ENCODE peak calls at places on chromosomes 11 and 22, in nine cellular contexts. One of them, this sample, is unnamed.

GRCh38 chr11:34266090-34266912 is 91.5 kb downstream of the ABTB2 start:
- DNase-seq in cardiac fibroblast: peak
- DNase-seq in fibroblast of lung: peak
- DNase-seq in fibroblast of pulmonary artery: peak
- DNase-seq in spleen: no peak
- DNase-seq in fibroblast of the aortic adventitia: peak
- DNase-seq in HCT116: no peak
- DNase-seq in brain microvascular endothelial cell: peak
- DNase-seq in upper lobe of right lung: no peak
- DNase-seq in this sample: no peak

GRCh38 chr22:46245515-46245914 is 4.6 kb downstream of the CDPF1 start:
- DNase-seq in fibroblast of pulmonary artery: peak
- DNase-seq in upper lobe of right lung: no peak
- DNase-seq in brain microvascular endothelial cell: no peak
- DNase-seq in fibroblast of the aortic adventitia: no peak
- DNase-seq in fibroblast of lung: no peak
- DNase-seq in HCT116: no peak
- DNase-seq in cardiac fibroblast: peak
- DNase-seq in spleen: no peak
- DNase-seq in this sample: no peak

GRCh38 chr11:113018913-113019312 is 57.7 kb downstream of the NCAM1 start:
- DNase-seq in HCT116: no peak
- DNase-seq in upper lobe of right lung: no peak
- DNase-seq in fibroblast of pulmonary artery: no peak
- DNase-seq in spleen: no peak
- DNase-seq in brain microvascular endothelial cell: no peak
- DNase-seq in fibroblast of the aortic adventitia: no peak
- DNase-seq in fibroblast of lung: no peak
- DNase-seq in cardiac fibroblast: no peak
- DNase-seq in this sample: no peak

GRCh38 chr22:45717787-45718186 is 46.2 kb downstream of the ATXN10 start:
- DNase-seq in upper lobe of right lung: no peak
- DNase-seq in spleen: no peak
- DNase-seq in fibroblast of the aortic adventitia: peak
- DNase-seq in fibroblast of lung: peak
- DNase-seq in HCT116: no peak
- DNase-seq in brain microvascular endothelial cell: no peak
- DNase-seq in fibroblast of pulmonary artery: peak
- DNase-seq in cardiac fibroblast: peak
- DNase-seq in this sample: no peak

GRCh38 chr22:37465721-37466120 is 20.5 kb downstream of the MFNG start:
- DNase-seq in fibroblast of the aortic adventitia: no peak
- DNase-seq in cardiac fibroblast: no peak
- DNase-seq in HCT116: no peak
- DNase-seq in fibroblast of lung: no peak
- DNase-seq in brain microvascular endothelial cell: no peak
- DNase-seq in spleen: no peak
- DNase-seq in upper lobe of right lung: no peak
- DNase-seq in fibroblast of pulmonary artery: no peak
- DNase-seq in this sample: no peak

GRCh38 chr11:2295971-2296912 is 5.5 kb downstream of the C11orf21 start:
- DNase-seq in brain microvascular endothelial cell: no peak
- DNase-seq in HCT116: no peak
- DNase-seq in cardiac fibroblast: no peak
- DNase-seq in upper lobe of right lung: peak
- DNase-seq in fibroblast of pulmonary artery: no peak
- DNase-seq in fibroblast of the aortic adventitia: no peak
- DNase-seq in spleen: no peak
- DNase-seq in fibroblast of lung: no peak
- DNase-seq in this sample: no peak

GRCh38 chr11:6607190-6607635 is 3.6 kb downstream of the ILK start:
- DNase-seq in fibroblast of the aortic adventitia: no peak
- DNase-seq in fibroblast of pulmonary artery: no peak
- DNase-seq in fibroblast of lung: peak
- DNase-seq in brain microvascular endothelial cell: no peak
- DNase-seq in spleen: no peak
- DNase-seq in HCT116: no peak
- DNase-seq in cardiac fibroblast: no peak
- DNase-seq in upper lobe of right lung: no peak
- DNase-seq in this sample: no peak

GRCh38 chr11:65478411-65479183 is 20.2 kb upstream of the MALAT1 start:
- DNase-seq in brain microvascular endothelial cell: peak
- DNase-seq in fibroblast of lung: peak
- DNase-seq in upper lobe of right lung: peak
- DNase-seq in fibroblast of the aortic adventitia: peak
- DNase-seq in HCT116: no peak
- DNase-seq in cardiac fibroblast: peak
- DNase-seq in spleen: peak
- DNase-seq in fibroblast of pulmonary artery: peak
- DNase-seq in this sample: no peak

GRCh38 chr11:128776434-128777284 is 82.8 kb downstream of the FLI1 start:
- DNase-seq in brain microvascular endothelial cell: peak
- DNase-seq in cardiac fibroblast: peak
- DNase-seq in upper lobe of right lung: peak
- DNase-seq in fibroblast of pulmonary artery: peak
- DNase-seq in fibroblast of lung: peak
- DNase-seq in HCT116: peak
- DNase-seq in fibroblast of the aortic adventitia: peak
- DNase-seq in spleen: no peak
- DNase-seq in this sample: peak

GRCh38 chr11:68694404-68695297 is 10.3 kb downstream of the GAL start:
- DNase-seq in HCT116: no peak
- DNase-seq in upper lobe of right lung: no peak
- DNase-seq in fibroblast of lung: no peak
- DNase-seq in fibroblast of the aortic adventitia: no peak
- DNase-seq in fibroblast of pulmonary artery: no peak
- DNase-seq in spleen: no peak
- DNase-seq in cardiac fibroblast: no peak
- DNase-seq in brain microvascular endothelial cell: no peak
- DNase-seq in this sample: no peak

GRCh38 chr11:17475666-17476316 is 854 bp downstream of the ABCC8 start:
- DNase-seq in spleen: no peak
- DNase-seq in cardiac fibroblast: no peak
- DNase-seq in upper lobe of right lung: no peak
- DNase-seq in fibroblast of the aortic adventitia: no peak
- DNase-seq in fibroblast of lung: no peak
- DNase-seq in fibroblast of pulmonary artery: no peak
- DNase-seq in HCT116: no peak
- DNase-seq in brain microvascular endothelial cell: no peak
- DNase-seq in this sample: no peak
- H3K4me3 ChIP-seq in spleen: peak
- H3K4me3 ChIP-seq in cardiac fibroblast: no peak
- H3K4me3 ChIP-seq in upper lobe of right lung: peak
- H3K4me3 ChIP-seq in fibroblast of the aortic adventitia: no peak
- H3K4me3 ChIP-seq in fibroblast of lung: no peak
- H3K4me3 ChIP-seq in fibroblast of pulmonary artery: no peak
- H3K4me3 ChIP-seq in HCT116: no peak
- H3K4me3 ChIP-seq in brain microvascular endothelial cell: no peak
- H3K4me3 ChIP-seq in this sample: no peak

GRCh38 chr22:50146440-50147228 is 23.9 kb upstream of the PANX2 start:
- DNase-seq in fibroblast of lung: peak
- DNase-seq in brain microvascular endothelial cell: peak
- DNase-seq in fibroblast of pulmonary artery: peak
- DNase-seq in cardiac fibroblast: peak
- DNase-seq in fibroblast of the aortic adventitia: peak
- DNase-seq in spleen: no peak
- DNase-seq in upper lobe of right lung: peak
- DNase-seq in HCT116: peak
- DNase-seq in this sample: no peak
- TF ChIP-seq CTCF in fibroblast of lung: peak
- TF ChIP-seq CTCF in brain microvascular endothelial cell: peak
- TF ChIP-seq CTCF in fibroblast of pulmonary artery: peak
- TF ChIP-seq CTCF in cardiac fibroblast: peak
- TF ChIP-seq CTCF in fibroblast of the aortic adventitia: peak
- TF ChIP-seq CTCF in spleen: peak
- TF ChIP-seq CTCF in upper lobe of right lung: peak
- TF ChIP-seq CTCF in HCT116: peak
- TF ChIP-seq CTCF in this sample: no peak

GRCh38 chr11:120642196-120642894 is 130.8 kb downstream of the GRIK4 start:
- DNase-seq in fibroblast of lung: no peak
- DNase-seq in cardiac fibroblast: no peak
- DNase-seq in spleen: peak
- DNase-seq in HCT116: no peak
- DNase-seq in fibroblast of pulmonary artery: no peak
- DNase-seq in upper lobe of right lung: peak
- DNase-seq in brain microvascular endothelial cell: no peak
- DNase-seq in fibroblast of the aortic adventitia: no peak
- DNase-seq in this sample: no peak

GRCh38 chr11:120632579-120632978 is 121.0 kb downstream of the GRIK4 start:
- DNase-seq in HCT116: no peak
- DNase-seq in spleen: no peak
- DNase-seq in brain microvascular endothelial cell: no peak
- DNase-seq in fibroblast of the aortic adventitia: no peak
- DNase-seq in fibroblast of pulmonary artery: no peak
- DNase-seq in cardiac fibroblast: no peak
- DNase-seq in fibroblast of lung: no peak
- DNase-seq in upper lobe of right lung: no peak
- DNase-seq in this sample: peak

GRCh38 chr11:120633630-120634374 is 122.3 kb downstream of the GRIK4 start:
- DNase-seq in fibroblast of the aortic adventitia: no peak
- DNase-seq in fibroblast of pulmonary artery: no peak
- DNase-seq in HCT116: no peak
- DNase-seq in brain microvascular endothelial cell: no peak
- DNase-seq in upper lobe of right lung: no peak
- DNase-seq in spleen: no peak
- DNase-seq in cardiac fibroblast: no peak
- DNase-seq in fibroblast of lung: no peak
- DNase-seq in this sample: no peak

GRCh38 chr11:120634706-120635105 is 123.2 kb downstream of the GRIK4 start:
- DNase-seq in HCT116: no peak
- DNase-seq in fibroblast of lung: no peak
- DNase-seq in cardiac fibroblast: no peak
- DNase-seq in upper lobe of right lung: no peak
- DNase-seq in fibroblast of the aortic adventitia: no peak
- DNase-seq in spleen: no peak
- DNase-seq in brain microvascular endothelial cell: no peak
- DNase-seq in fibroblast of pulmonary artery: no peak
- DNase-seq in this sample: no peak

DNA sequence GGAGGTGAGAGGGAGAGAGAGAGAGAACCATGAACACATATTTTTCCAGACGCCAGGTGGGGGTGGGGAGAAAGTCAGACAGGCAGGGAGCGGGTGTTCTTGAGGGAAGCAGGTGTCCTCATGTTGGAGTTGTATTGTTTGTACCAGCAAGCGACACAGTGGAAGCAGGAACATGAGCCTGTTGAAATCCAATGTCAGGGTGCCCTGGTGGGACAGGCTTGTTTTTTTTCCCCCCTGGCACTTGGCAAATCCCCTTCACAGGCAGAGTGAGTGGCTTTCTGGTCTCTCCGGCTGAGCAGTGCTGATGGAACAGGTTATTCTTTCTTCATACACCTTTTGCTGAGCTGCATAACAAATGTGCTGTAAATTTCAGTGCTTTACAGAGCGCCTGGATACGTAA is 125.6 kb downstream of the GRIK4 start:
- DNase-seq in upper lobe of right lung: no peak
- DNase-seq in fibroblast of lung: no peak
- DNase-seq in fibroblast of the aortic adventitia: no peak
- DNase-seq in cardiac fibroblast: no peak
- DNase-seq in brain microvascular endothelial cell: no peak
- DNase-seq in fibroblast of pulmonary artery: no peak
- DNase-seq in spleen: no peak
- DNase-seq in HCT116: no peak
- DNase-seq in this sample: no peak
- H3K4me3 ChIP-seq in upper lobe of right lung: no peak
- H3K4me3 ChIP-seq in fibroblast of lung: no peak
- H3K4me3 ChIP-seq in fibroblast of the aortic adventitia: no peak
- H3K4me3 ChIP-seq in cardiac fibroblast: no peak
- H3K4me3 ChIP-seq in brain microvascular endothelial cell: no peak
- H3K4me3 ChIP-seq in fibroblast of pulmonary artery: no peak
- H3K4me3 ChIP-seq in spleen: no peak
- H3K4me3 ChIP-seq in HCT116: no peak
- H3K4me3 ChIP-seq in this sample: no peak

GRCh38 chr11:120564573-120565301 is 53.2 kb downstream of the GRIK4 start:
- DNase-seq in fibroblast of the aortic adventitia: peak
- DNase-seq in spleen: peak
- DNase-seq in upper lobe of right lung: no peak
- DNase-seq in HCT116: no peak
- DNase-seq in brain microvascular endothelial cell: peak
- DNase-seq in fibroblast of lung: peak
- DNase-seq in cardiac fibroblast: peak
- DNase-seq in fibroblast of pulmonary artery: peak
- DNase-seq in this sample: peak
- TF ChIP-seq CTCF in fibroblast of the aortic adventitia: no peak
- TF ChIP-seq CTCF in spleen: no peak
- TF ChIP-seq CTCF in upper lobe of right lung: peak
- TF ChIP-seq CTCF in HCT116: no peak
- TF ChIP-seq CTCF in brain microvascular endothelial cell: peak
- TF ChIP-seq CTCF in fibroblast of lung: no peak
- TF ChIP-seq CTCF in cardiac fibroblast: no peak
- TF ChIP-seq CTCF in fibroblast of pulmonary artery: peak
- TF ChIP-seq CTCF in this sample: peak

GRCh38 chr11:62538470-62539237 is 8.0 kb downstream of the AHNAK start:
- DNase-seq in upper lobe of right lung: no peak
- DNase-seq in fibroblast of lung: no peak
- DNase-seq in spleen: no peak
- DNase-seq in brain microvascular endothelial cell: no peak
- DNase-seq in HCT116: no peak
- DNase-seq in fibroblast of pulmonary artery: no peak
- DNase-seq in cardiac fibroblast: no peak
- DNase-seq in fibroblast of the aortic adventitia: no peak
- DNase-seq in this sample: no peak

GRCh38 chr11:62540804-62541671 is 5.6 kb downstream of the AHNAK start:
- DNase-seq in spleen: peak
- DNase-seq in upper lobe of right lung: no peak
- DNase-seq in fibroblast of the aortic adventitia: no peak
- DNase-seq in cardiac fibroblast: no peak
- DNase-seq in fibroblast of lung: no peak
- DNase-seq in fibroblast of pulmonary artery: no peak
- DNase-seq in HCT116: no peak
- DNase-seq in brain microvascular endothelial cell: no peak
- DNase-seq in this sample: peak

GRCh38 chr11:62542111-62542745 is 4.4 kb downstream of the AHNAK start:
- DNase-seq in HCT116: no peak
- DNase-seq in spleen: no peak
- DNase-seq in fibroblast of lung: no peak
- DNase-seq in fibroblast of the aortic adventitia: no peak
- DNase-seq in cardiac fibroblast: no peak
- DNase-seq in fibroblast of pulmonary artery: no peak
- DNase-seq in upper lobe of right lung: no peak
- DNase-seq in brain microvascular endothelial cell: no peak
- DNase-seq in this sample: no peak

GRCh38 chr11:62536301-62536957 is 10.2 kb downstream of the AHNAK start:
- DNase-seq in fibroblast of the aortic adventitia: no peak
- DNase-seq in spleen: no peak
- DNase-seq in fibroblast of pulmonary artery: no peak
- DNase-seq in HCT116: no peak
- DNase-seq in fibroblast of lung: no peak
- DNase-seq in cardiac fibroblast: no peak
- DNase-seq in upper lobe of right lung: no peak
- DNase-seq in brain microvascular endothelial cell: no peak
- DNase-seq in this sample: no peak

GRCh38 chr11:62539238-62539925 is 7.2 kb downstream of the AHNAK start:
- DNase-seq in fibroblast of pulmonary artery: peak
- DNase-seq in fibroblast of the aortic adventitia: peak
- DNase-seq in spleen: no peak
- DNase-seq in upper lobe of right lung: peak
- DNase-seq in fibroblast of lung: peak
- DNase-seq in HCT116: no peak
- DNase-seq in cardiac fibroblast: peak
- DNase-seq in brain microvascular endothelial cell: peak
- DNase-seq in this sample: no peak
- H3K4me3 ChIP-seq in fibroblast of pulmonary artery: no peak
- H3K4me3 ChIP-seq in fibroblast of the aortic adventitia: peak
- H3K4me3 ChIP-seq in spleen: peak
- H3K4me3 ChIP-seq in upper lobe of right lung: peak
- H3K4me3 ChIP-seq in fibroblast of lung: peak
- H3K4me3 ChIP-seq in HCT116: peak
- H3K4me3 ChIP-seq in cardiac fibroblast: peak
- H3K4me3 ChIP-seq in brain microvascular endothelial cell: peak
- H3K4me3 ChIP-seq in this sample: no peak

This sample was measured in GM12865.